ENCODE peak calls at places on chromosome 1, in five cellular contexts. S is HepG2, L is K562, O is upper lobe of left lung, B is HCT116. G is an unnamed sample.

GRCh38 chr1:12593621-12594066 is 24.4 kb downstream of the DHRS3 start:
- ATAC-seq in B (no peak), S (no peak), O (no peak), L (no peak), G (peak)

GRCh38 chr1:232944342-232944741 is 6.1 kb upstream of the NTPCR start:
- ATAC-seq in O (no peak), B (no peak), S (no peak), L (no peak), G (no peak)

GRCh38 chr1:234533975-234534876 is 55.2 kb upstream of the TARBP1 start:
- ATAC-seq in S (no peak), B (no peak), L (no peak), O (peak), G (peak)

GRCh38 chr1:27004471-27005165 is 8.0 kb downstream of the TENT5B start:
- ATAC-seq in B (no peak), L (peak), S (peak), O (no peak), G (no peak)

GRCh38 chr1:153122831-153123421 is 9.6 kb upstream of the SPRR2F start:
- ATAC-seq in B (peak), L (peak), O (peak), S (no peak), G (no peak)

GRCh38 chr1:115252585-115252984 is 85.5 kb downstream of the NGF start:
- ATAC-seq in S (no peak), O (no peak), B (no peak), L (no peak), G (no peak)

GRCh38 chr1:113278777-113279176 is 111.5 kb upstream of the MAGI3 start:
- ATAC-seq in L (no peak), S (no peak), B (no peak), O (no peak), G (no peak)

GRCh38 chr1:99051611-99052283 is 47.1 kb upstream of the PLPPR5 start:
- ATAC-seq in S (no peak), B (no peak), L (no peak), O (no peak), G (no peak)

GRCh38 chr1:6180578-6181311 is 624 bp upstream of the CHD5 start:
- ATAC-seq in O (no peak), L (no peak), S (no peak), B (no peak), G (no peak)

GRCh38 chr1:23902611-23903278 is 10.4 kb downstream of the CNR2 start:
- ATAC-seq in S (no peak), B (no peak), O (peak), L (no peak), G (peak)

GRCh38 chr1:48061162-48062136 is 64.3 kb upstream of the TRABD2B start:
- ATAC-seq in B (peak), O (peak), L (peak), S (peak), G (no peak)

GRCh38 chr1:6580588-6581270 is 935 bp downstream of the ZBTB48 start:
- ATAC-seq in B (peak), S (peak), O (peak), L (peak), G (no peak)

GRCh38 chr1:3564921-3565831 is 46.1 kb downstream of the MEGF6 start:
- ATAC-seq in B (peak), S (peak), L (peak), O (peak), G (no peak)

GRCh38 chr1:23044035-23044434 is 24.8 kb downstream of the KDM1A start:
- ATAC-seq in L (no peak), B (no peak), S (no peak), O (no peak), G (no peak)

GRCh38 chr1:240888787-240889048 is 276.8 kb upstream of the GREM2 start:
- ATAC-seq in B (no peak), L (peak), O (no peak), S (no peak), G (no peak)

GRCh38 chr1:44312652-44313196 is 42.3 kb downstream of the ERI3 start:
- ATAC-seq in O (no peak), L (no peak), S (no peak), B (no peak), G (no peak)

DNA sequence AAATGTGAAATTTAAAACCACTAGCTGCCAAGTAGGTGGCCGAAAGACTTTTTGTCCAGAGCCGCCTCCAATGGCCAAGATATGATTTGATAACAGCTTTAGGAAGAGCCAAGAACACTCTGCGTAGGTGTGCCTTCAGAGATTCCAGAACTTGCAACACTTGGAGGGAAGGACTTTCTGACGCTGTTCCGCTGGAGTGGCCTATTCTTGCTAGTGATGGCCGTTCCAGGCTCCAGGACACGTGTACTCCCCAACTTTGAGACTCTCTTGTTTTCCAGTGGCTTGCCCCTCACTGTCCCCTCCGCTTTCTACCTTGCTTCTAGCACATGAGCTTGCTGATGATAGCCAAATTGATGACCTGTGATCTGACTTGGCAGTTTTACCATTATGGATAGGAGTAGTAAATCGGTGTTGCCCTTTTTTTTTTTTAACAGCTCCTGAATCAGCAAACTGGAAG is 992 bp downstream of the PRDX6 start:
- ATAC-seq in B (no peak), L (peak), O (peak), S (peak), G (peak)
- TF ChIP-seq POLR2AphosphoS5 in B (peak), L (no peak), O (peak), S (no peak), G (peak)

GRCh38 chr1:59328353-59328752 is 31.5 kb downstream of the FGGY start:
- ATAC-seq in O (no peak), S (no peak), B (no peak), L (no peak), G (no peak)

GRCh38 chr1:59322394-59323179 is 25.7 kb downstream of the FGGY start:
- ATAC-seq in L (no peak), S (peak), B (no peak), O (no peak), G (no peak)

GRCh38 chr1:59329412-59330053 is 32.6 kb downstream of the FGGY start:
- ATAC-seq in L (no peak), S (no peak), O (no peak), B (no peak), G (no peak)

GRCh38 chr1:59318271-59318865 is 21.5 kb downstream of the FGGY start:
- ATAC-seq in B (no peak), O (peak), L (no peak), S (no peak), G (peak)

DNA sequence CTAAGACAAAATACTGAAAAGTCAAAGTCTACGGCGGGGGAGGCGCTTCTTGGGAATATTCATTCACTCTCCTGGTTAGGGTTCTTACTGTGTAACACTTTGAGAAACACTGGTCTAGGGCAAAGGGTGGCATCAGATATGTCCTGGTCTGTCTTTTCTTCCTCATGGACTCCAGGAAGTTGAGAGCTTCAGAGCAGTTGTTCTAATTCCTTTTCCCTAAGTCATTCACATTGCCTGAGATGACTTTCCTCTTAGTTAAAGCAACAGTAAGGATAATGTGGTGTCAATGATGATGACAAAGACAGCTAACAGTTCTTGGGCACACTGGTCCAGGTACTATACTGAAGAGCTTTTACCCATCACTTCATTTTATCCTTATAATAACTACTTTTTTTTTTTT is 27.0 kb downstream of the FGGY start:
- ATAC-seq in O (no peak), S (no peak), B (no peak), L (no peak), G (no peak)
- TF ChIP-seq POLR2A in O (no peak), S (no peak), B (no peak), L (no peak), G (no peak)

GRCh38 chr1:94912263-94912986 is 14.5 kb downstream of the CNN3 start:
- ATAC-seq in O (no peak), B (no peak), L (no peak), S (peak), G (no peak)
- TF ChIP-seq POLR2AphosphoS5 in O (no peak), B (no peak), L (no peak), S (no peak), G (no peak)

DNA sequence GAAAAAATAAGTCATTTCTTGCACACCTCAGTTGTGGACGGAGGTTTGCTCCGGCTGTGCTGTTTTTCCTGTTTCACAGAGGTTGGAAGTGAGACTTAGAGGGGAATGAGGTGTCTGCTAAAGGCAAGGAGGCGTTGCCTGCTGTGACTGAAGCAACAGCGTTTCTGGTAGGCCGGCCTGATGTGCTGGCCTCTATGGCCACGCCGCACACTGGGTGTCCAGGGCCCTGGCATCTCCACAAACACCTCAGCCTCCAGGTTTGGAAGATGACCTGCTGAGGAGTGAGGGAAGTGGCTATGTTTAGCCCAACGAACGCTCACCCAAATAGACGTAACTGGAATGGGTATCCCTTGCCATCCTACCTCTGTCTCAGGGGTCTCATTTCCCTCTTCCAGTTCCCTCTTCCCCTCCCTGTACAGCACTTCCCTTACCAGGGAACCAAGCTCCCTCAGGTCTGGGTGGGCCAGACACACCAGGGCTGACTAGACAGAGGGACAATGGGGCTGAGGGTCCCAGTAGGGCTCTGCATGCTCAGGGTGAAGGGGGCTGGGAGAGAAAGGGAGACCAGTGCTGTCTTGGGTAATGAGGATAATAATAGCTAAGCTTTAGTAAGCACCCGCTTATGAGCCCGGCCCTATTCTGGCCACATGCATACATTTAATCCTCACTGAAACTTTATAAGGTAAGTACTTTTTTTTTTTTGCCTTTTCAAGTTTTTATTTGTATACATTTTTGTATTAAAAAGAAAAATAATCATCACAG is 11.9 kb downstream of the CACNA1S start:
- ATAC-seq in B (no peak), O (no peak), S (no peak), L (no peak), G (no peak)
- TF ChIP-seq POLR2A in B (no peak), O (no peak), S (no peak), L (no peak), G (no peak)

GRCh38 chr1:17436380-17437174 is 2.9 kb downstream of the RCC2 start:
- ATAC-seq in S (no peak), B (no peak), L (no peak), O (no peak), G (no peak)

GRCh38 chr1:17438977-17439249 is 564 bp downstream of the RCC2 start:
- ATAC-seq in S (no peak), B (no peak), O (no peak), L (no peak), G (no peak)

GRCh38 chr1:17439250-17440073 is at the start of gene RCC2:
- ATAC-seq in L (peak), B (peak), S (peak), O (peak), G (peak)

GRCh38 chr1:17437260-17438175 is 2.0 kb downstream of the RCC2 start:
- ATAC-seq in O (peak), L (peak), S (no peak), B (peak), G (peak)

GRCh38 chr1:17438176-17438976 is 1.1 kb downstream of the RCC2 start:
- ATAC-seq in B (peak), O (peak), L (peak), S (peak), G (peak)
- TF ChIP-seq POLR2AphosphoS5 in B (no peak), O (peak), L (peak), S (peak), G (no peak)

G was measured in gastroesophageal sphincter.